ENCODE peak calls at places on chromosomes 16 and 17, in six cellular contexts. B is naive thymus-derived CD4-positive, alpha-beta T cell; I is right cardiac atrium; W is left ventricle myocardium inferior; T is adrenal gland; Z is colonic mucosa. O is an unnamed sample. For H3K27me3, the result is how much of the 10 kb centered on the place peaks cover.

GRCh38 chr16:89912143-89912542 is 6.5 kb upstream of the MC1R start:
- DNase-seq in B (no peak), I (no peak), W (no peak), T (no peak), Z (no peak), O (peak)

GRCh38 chr16:50469744-50470301 is 78.4 kb upstream of the NKD1 start:
- DNase-seq in B (no peak), I (no peak), W (no peak), T (no peak), Z (no peak), O (no peak)

GRCh38 chr17:76918811-76919210 is 50.6 kb downstream of the MGAT5B start:
- DNase-seq in B (no peak), I (no peak), W (no peak), T (no peak), Z (no peak), O (no peak)

GRCh38 chr17:28707339-28707720 is 4.4 kb downstream of the PROCA1 start:
- DNase-seq in B (no peak), I (no peak), W (no peak), T (no peak), Z (no peak), O (peak)

GRCh38 chr16:81403601-81404391 is 40.8 kb upstream of the CMIP start:
- DNase-seq in B (peak), I (peak), W (peak), T (peak), Z (peak), O (peak)

GRCh38 chr16:1929578-1930337 is 11.5 kb upstream of the HS3ST6 start:
- DNase-seq in B (peak), I (peak), W (peak), T (peak), Z (peak), O (peak)

GRCh38 chr17:49890077-49890821 is 42.4 kb upstream of the TAC4 start:
- DNase-seq in B (no peak), I (peak), W (peak), T (no peak), Z (no peak), O (peak)

GRCh38 chr17:5922476-5922875 is 147.7 kb upstream of the WSCD1 start:
- DNase-seq in B (no peak), I (no peak), W (no peak), T (no peak), Z (no peak), O (no peak)

GRCh38 chr16:88459366-88460055 is 6.4 kb downstream of the ZFPM1 start:
- DNase-seq in B (no peak), I (no peak), W (no peak), T (no peak), Z (no peak), O (no peak)

GRCh38 chr17:51164911-51165679 is 1.1 kb upstream of the NME2 start:
- DNase-seq in B (no peak), I (peak), W (no peak), T (no peak), Z (no peak), O (peak)

GRCh38 chr16:87418216-87418615 is 26.1 kb downstream of the MAP1LC3B start:
- DNase-seq in B (no peak), I (no peak), W (peak), T (no peak), Z (no peak), O (no peak)

GRCh38 chr17:36017799-36018198 is at the start of gene CCL23:
- DNase-seq in B (no peak), I (no peak), W (no peak), T (peak), Z (no peak), O (no peak)

GRCh38 chr16:20849587-20850390 is 43.5 kb downstream of the REXO5 start:
- DNase-seq in B (peak), I (peak), W (peak), T (peak), Z (peak), O (no peak)

GRCh38 chr17:50589112-50589712 is 28.7 kb downstream of the CACNA1G start:
- DNase-seq in B (no peak), I (no peak), W (no peak), T (peak), Z (no peak), O (no peak)

GRCh38 chr17:58302171-58302918 is 21.6 kb upstream of the MPO start:
- DNase-seq in B (no peak), I (no peak), W (no peak), T (no peak), Z (no peak), O (peak)

GRCh38 chr17:16377804-16378400 is 3.0 kb upstream of the UBB start:
- DNase-seq in B (no peak), I (no peak), W (no peak), T (no peak), Z (peak), O (peak)

GRCh38 chr17:82825540-82826124 is 14.2 kb downstream of the ZNF750 start:
- DNase-seq in B (no peak), I (no peak), W (no peak), T (no peak), Z (no peak), O (no peak)

GRCh38 chr17:4518901-4519300 is 20.2 kb downstream of the SPNS2 start:
- DNase-seq in B (no peak), I (no peak), W (no peak), T (no peak), Z (no peak), O (no peak)

GRCh38 chr17:83149761-83150251 is 70.4 kb downstream of the METRNL start:
- DNase-seq in B (no peak), I (no peak), W (no peak), T (no peak), Z (no peak), O (peak)

GRCh38 chr16:47043200-47043599 is 69.7 kb upstream of the DNAJA2 start:
- DNase-seq in B (no peak), I (no peak), W (no peak), T (no peak), Z (no peak), O (peak)

GRCh38 chr17:58508341-58509067 is 5.9 kb downstream of the MTMR4 start:
- DNase-seq in B (no peak), I (no peak), W (no peak), T (no peak), Z (no peak), O (no peak)

GRCh38 chr17:76528528-76529223 is 8.8 kb downstream of the CYGB start:
- DNase-seq in B (no peak), I (peak), W (peak), T (no peak), Z (no peak), O (peak)

GRCh38 chr17:37373530-37374159 is 2.1 kb upstream of the C17orf78 start:
- DNase-seq in B (peak), I (peak), W (peak), T (peak), Z (peak), O (peak)

GRCh38 chr17:45783593-45784292 is 377 bp upstream of the CRHR1 start:
- DNase-seq in B (no peak), I (peak), W (peak), T (no peak), Z (no peak), O (peak)

GRCh38 chr16:86120201-86120981 is 221.4 kb downstream of the IRF8 start:
- DNase-seq in B (no peak), I (no peak), W (no peak), T (no peak), Z (no peak), O (no peak)

GRCh38 chr17:54180919-54181318 is 358.2 kb downstream of the KIF2B start:
- DNase-seq in B (no peak), I (no peak), W (no peak), T (no peak), Z (no peak), O (no peak)

GRCh38 chr17:82815354-82815753 is 24.5 kb downstream of the ZNF750 start:
- DNase-seq in B (no peak), I (no peak), W (no peak), T (no peak), Z (peak), O (no peak)

GRCh38 chr17:70795620-70796019 is 626.3 kb downstream of the KCNJ2 start:
- DNase-seq in B (no peak), I (no peak), W (no peak), T (no peak), Z (no peak), O (no peak)

GRCh38 chr16:54284931-54285413 is 1.6 kb downstream of the IRX3 start:
- DNase-seq in B (no peak), I (peak), W (no peak), T (no peak), Z (no peak), O (peak)

GRCh38 chr16:54282923-54283734 is 3.5 kb downstream of the IRX3 start:
- DNase-seq in B (no peak), I (peak), W (no peak), T (no peak), Z (no peak), O (peak)

GRCh38 chr16:54282202-54282922 is 4.2 kb downstream of the IRX3 start:
- DNase-seq in B (no peak), I (peak), W (peak), T (peak), Z (peak), O (peak)

GRCh38 chr16:54284319-54284930 is 2.2 kb downstream of the IRX3 start:
- DNase-seq in B (no peak), I (peak), W (no peak), T (no peak), Z (no peak), O (peak)

GRCh38 chr16:54283735-54284318 is 2.8 kb downstream of the IRX3 start:
- DNase-seq in B (no peak), I (peak), W (no peak), T (no peak), Z (no peak), O (peak)
- H3K27me3 ChIP-seq in B (under half), I (under half), W (half or more), T (half or more), Z (half or more), O (under half)

GRCh38 chr16:67431077-67431804 is at the start of gene HSD11B2:
- DNase-seq in B (no peak), I (peak), W (peak), T (peak), Z (peak), O (peak)

GRCh38 chr16:67429053-67429798 is 1.7 kb upstream of the HSD11B2 start:
- DNase-seq in B (no peak), I (no peak), W (no peak), T (no peak), Z (peak), O (no peak)

GRCh38 chr16:67431805-67432476 is 1.0 kb downstream of the HSD11B2 start:
- DNase-seq in B (no peak), I (no peak), W (no peak), T (no peak), Z (peak), O (peak)

GRCh38 chr16:67429799-67430503 is 970 bp upstream of the HSD11B2 start:
- DNase-seq in B (no peak), I (no peak), W (no peak), T (no peak), Z (no peak), O (peak)

GRCh38 chr16:67430504-67431076 is 331 bp upstream of the HSD11B2 start:
- DNase-seq in B (no peak), I (no peak), W (peak), T (peak), Z (peak), O (peak)
- H3K4me3 ChIP-seq in B (no peak), I (peak), W (peak), T (peak), Z (peak), O (peak)

GRCh38 chr17:2023692-2024571 is 1.2 kb downstream of the RTN4RL1 start:
- DNase-seq in B (peak), I (peak), W (no peak), T (peak), Z (no peak), O (peak)
- H3K27me3 ChIP-seq in B (under half), I (under half), W (half or more), T (under half), Z (half or more), O (half or more)

GRCh38 chr17:78838574-78839005 is 2.0 kb downstream of the USP36 start:
- DNase-seq in B (no peak), I (no peak), W (no peak), T (no peak), Z (peak), O (no peak)
- H3K4me3 ChIP-seq in B (peak), I (no peak), W (peak), T (no peak), Z (no peak), O (peak)

DNA sequence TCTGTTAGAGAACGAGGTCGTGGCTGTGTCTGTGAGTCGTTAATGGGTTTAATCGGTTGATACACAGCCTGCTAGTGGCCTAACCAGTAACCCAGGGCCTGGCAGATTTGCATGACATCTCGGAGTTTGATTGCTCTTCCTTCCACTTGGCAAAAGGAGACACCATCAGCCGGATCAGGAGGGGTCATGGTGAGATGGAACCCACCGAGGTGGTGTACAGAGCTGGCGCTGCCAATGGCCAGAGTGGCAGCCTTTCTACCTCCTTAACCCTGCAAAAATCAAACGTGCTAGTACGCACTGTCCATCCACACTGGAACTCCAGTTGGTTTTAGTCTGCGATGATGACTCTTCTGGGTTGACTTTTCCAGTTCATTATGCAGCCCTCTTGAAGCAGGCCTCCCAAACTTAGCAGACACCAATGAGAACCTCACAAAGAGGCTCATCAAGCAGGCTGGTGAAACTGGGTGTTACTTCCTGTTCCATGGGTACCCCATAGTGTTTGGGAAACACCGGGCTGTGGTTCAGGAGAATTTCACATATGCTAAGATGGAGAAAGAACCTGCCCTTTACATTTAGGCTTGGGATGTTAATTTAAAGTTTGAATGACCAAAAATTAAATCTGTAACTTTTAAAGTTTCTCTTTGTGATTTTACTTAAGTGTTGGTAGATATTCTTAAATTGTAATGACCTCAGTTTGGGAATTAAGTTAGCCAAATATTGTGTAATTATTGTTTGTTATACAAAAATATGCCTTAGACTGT is 4.2 kb downstream of the HS3ST3B1 start:
- DNase-seq in B (no peak), I (no peak), W (no peak), T (no peak), Z (no peak), O (peak)
- H3K27me3 ChIP-seq in B (under half), I (under half), W (half or more), T (under half), Z (under half), O (under half)

GRCh38 chr16:78494674-78495073 is 395.2 kb downstream of the WWOX start:
- DNase-seq in B (no peak), I (no peak), W (no peak), T (no peak), Z (no peak), O (no peak)
- H3K4me3 ChIP-seq in B (no peak), I (no peak), W (no peak), T (no peak), Z (no peak), O (no peak)

DNA sequence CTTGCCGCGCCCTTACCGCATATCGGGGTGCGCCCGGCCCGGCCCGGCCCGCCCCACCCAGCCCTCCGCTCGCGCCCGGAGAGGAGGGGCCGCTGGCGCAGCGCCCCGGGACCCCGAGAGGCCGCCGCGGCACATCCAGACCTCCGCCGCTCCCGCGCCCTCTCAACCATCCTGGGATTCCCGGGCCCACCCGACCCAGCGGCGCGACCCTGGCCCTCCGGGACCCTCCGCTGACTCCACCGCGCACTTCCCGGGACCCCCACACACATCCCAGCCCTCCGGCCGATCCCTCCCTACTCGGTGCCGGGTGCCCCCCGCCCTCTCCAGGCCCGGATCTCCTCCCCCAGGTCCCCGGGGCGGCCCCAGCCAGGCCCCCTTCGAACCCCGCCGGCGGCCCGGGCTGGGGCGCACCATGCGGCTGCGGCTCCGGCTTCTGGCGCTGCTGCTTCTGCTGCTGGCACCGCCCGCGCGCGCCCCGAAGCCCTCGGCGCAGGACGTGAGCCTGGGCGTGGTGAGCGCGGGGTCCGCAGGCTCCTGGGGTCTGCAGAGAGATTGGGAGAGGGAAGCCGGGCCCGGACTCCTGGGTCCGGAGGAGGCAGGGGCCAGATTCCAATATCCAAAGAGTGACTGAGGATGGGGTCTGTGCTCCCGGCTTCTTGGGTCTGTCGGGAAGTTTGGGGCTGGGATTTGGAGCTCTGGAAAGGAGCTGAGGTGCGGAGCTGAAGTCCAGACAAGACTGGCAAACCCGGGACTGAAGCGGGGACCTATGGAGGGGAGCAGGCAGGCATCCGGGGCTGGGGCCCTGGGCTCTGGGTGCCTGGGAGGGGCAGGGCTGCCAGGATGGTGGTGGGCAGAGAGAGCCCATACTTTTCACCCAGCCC is at the start of gene MMP25:
- DNase-seq in B (no peak), I (no peak), W (no peak), T (no peak), Z (no peak), O (peak)
- H3K27me3 ChIP-seq in B (under half), I (under half), W (half or more), T (half or more), Z (under half), O (half or more)

GRCh38 chr17:42527932-42528331 is 8.1 kb upstream of the NAGLU start:
- DNase-seq in B (no peak), I (no peak), W (no peak), T (no peak), Z (no peak), O (no peak)

GRCh38 chr17:42529054-42529453 is 7.0 kb upstream of the NAGLU start:
- DNase-seq in B (no peak), I (no peak), W (no peak), T (no peak), Z (no peak), O (no peak)

GRCh38 chr17:42535400-42536047 is 517 bp upstream of the NAGLU start:
- DNase-seq in B (no peak), I (peak), W (no peak), T (no peak), Z (no peak), O (no peak)

GRCh38 chr17:42530952-42531454 is 5.0 kb upstream of the NAGLU start:
- DNase-seq in B (no peak), I (no peak), W (no peak), T (no peak), Z (no peak), O (no peak)

DNA sequence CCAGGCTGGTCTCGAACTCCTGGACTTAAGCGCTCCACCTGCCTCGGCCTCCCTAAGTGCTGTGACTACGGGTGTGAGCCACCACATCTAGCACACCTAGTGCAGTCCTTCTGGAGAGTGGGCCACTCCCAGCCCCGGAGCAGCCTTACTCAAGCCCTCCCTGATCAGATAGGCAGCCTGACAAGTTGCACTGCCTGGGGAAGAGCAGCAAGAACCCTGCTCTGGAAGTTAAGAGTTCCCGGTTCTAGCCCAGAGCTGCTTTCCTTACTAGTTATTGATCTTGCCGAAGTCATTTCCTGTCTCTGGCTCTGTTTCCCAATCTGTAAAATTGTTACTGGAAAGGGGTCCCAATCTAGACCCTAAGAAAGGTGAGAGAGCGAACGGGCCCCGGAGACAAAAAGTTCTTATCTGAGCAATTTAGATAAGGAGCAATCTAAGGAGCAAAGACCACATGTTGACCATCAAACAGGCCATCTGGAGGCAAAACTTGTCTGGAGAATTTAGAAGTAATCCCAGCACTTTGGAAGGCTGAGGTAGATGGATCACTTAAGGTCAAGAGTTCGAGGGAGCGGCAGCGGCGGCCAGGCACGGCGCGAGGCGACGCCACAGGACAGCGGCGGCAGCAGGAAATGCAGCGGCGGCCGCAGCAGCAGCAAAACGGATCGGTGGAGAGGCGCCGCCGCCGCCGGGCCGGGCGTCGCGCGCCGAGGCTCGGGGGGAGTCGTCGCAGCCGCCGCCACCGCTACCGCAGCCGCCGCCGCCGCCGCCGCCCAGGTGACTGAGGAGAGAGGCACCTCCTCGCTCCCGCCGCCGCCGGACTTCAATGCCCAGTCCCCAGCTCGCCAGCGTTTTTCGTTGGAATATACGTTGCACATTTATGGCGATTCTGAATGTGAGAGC is 4.3 kb upstream of the NAGLU start:
- DNase-seq in B (peak), I (peak), W (peak), T (peak), Z (peak), O (peak)
- H3K4me3 ChIP-seq in B (peak), I (peak), W (peak), T (peak), Z (peak), O (peak)

GRCh38 chr16:84350611-84351400 is 17.5 kb upstream of the ATP2C2 start:
- DNase-seq in B (no peak), I (no peak), W (no peak), T (no peak), Z (no peak), O (no peak)

GRCh38 chr16:84344781-84345180 is 23.6 kb upstream of the ATP2C2 start:
- DNase-seq in B (no peak), I (no peak), W (no peak), T (no peak), Z (no peak), O (no peak)

GRCh38 chr16:84348386-84348785 is 20.0 kb upstream of the ATP2C2 start:
- DNase-seq in B (no peak), I (no peak), W (no peak), T (peak), Z (no peak), O (no peak)

GRCh38 chr16:84349852-84350565 is 18.3 kb upstream of the ATP2C2 start:
- DNase-seq in B (no peak), I (no peak), W (no peak), T (no peak), Z (peak), O (no peak)

GRCh38 chr16:84347161-84347560 is 21.2 kb upstream of the ATP2C2 start:
- DNase-seq in B (no peak), I (no peak), W (no peak), T (no peak), Z (no peak), O (no peak)
- H3K27me3 ChIP-seq in B (under half), I (under half), W (under half), T (under half), Z (under half), O (under half)

GRCh38 chr16:70437017-70437581 is 1.8 kb downstream of the ST3GAL2 start:
- DNase-seq in B (no peak), I (no peak), W (no peak), T (no peak), Z (no peak), O (peak)
- H3K4me3 ChIP-seq in B (no peak), I (no peak), W (peak), T (peak), Z (no peak), O (peak)

O was measured in osteoblast.